ENCODE peak calls at places on chromosomes 3 and 15, in nine cellular contexts. One of them, this sample, is unnamed.

GRCh38 chr3:135706758-135707375 is 258.7 kb upstream of the PPP2R3A start:
- DNase-seq in fibroblast of lung: peak
- DNase-seq in CD4-positive, CD25-positive, alpha-beta regulatory T cell: no peak
- DNase-seq in CD4-positive, alpha-beta memory T cell: no peak
- DNase-seq in colonic mucosa: no peak
- DNase-seq in testis: peak
- DNase-seq in psoas muscle: no peak
- DNase-seq in AG04450: no peak
- DNase-seq in CD8-positive, alpha-beta T cell: no peak
- DNase-seq in this sample: no peak

GRCh38 chr3:137509354-137510045 is 254.6 kb upstream of the SOX14 start:
- DNase-seq in fibroblast of lung: no peak
- DNase-seq in CD4-positive, CD25-positive, alpha-beta regulatory T cell: no peak
- DNase-seq in CD4-positive, alpha-beta memory T cell: no peak
- DNase-seq in colonic mucosa: no peak
- DNase-seq in testis: no peak
- DNase-seq in psoas muscle: no peak
- DNase-seq in AG04450: no peak
- DNase-seq in CD8-positive, alpha-beta T cell: no peak
- DNase-seq in this sample: no peak

GRCh38 chr3:43858052-43858701 is 167.4 kb downstream of the ABHD5 start:
- DNase-seq in fibroblast of lung: no peak
- DNase-seq in CD4-positive, CD25-positive, alpha-beta regulatory T cell: no peak
- DNase-seq in CD4-positive, alpha-beta memory T cell: no peak
- DNase-seq in colonic mucosa: no peak
- DNase-seq in testis: no peak
- DNase-seq in psoas muscle: no peak
- DNase-seq in AG04450: peak
- DNase-seq in CD8-positive, alpha-beta T cell: no peak
- DNase-seq in this sample: no peak

GRCh38 chr3:52343946-52344600 is 28.0 kb downstream of the DNAH1 start:
- DNase-seq in fibroblast of lung: no peak
- DNase-seq in CD4-positive, CD25-positive, alpha-beta regulatory T cell: no peak
- DNase-seq in CD4-positive, alpha-beta memory T cell: no peak
- DNase-seq in colonic mucosa: no peak
- DNase-seq in testis: no peak
- DNase-seq in psoas muscle: no peak
- DNase-seq in AG04450: no peak
- DNase-seq in CD8-positive, alpha-beta T cell: no peak
- DNase-seq in this sample: no peak

GRCh38 chr3:195764961-195765706 is 44.4 kb downstream of the MUC20 start:
- DNase-seq in fibroblast of lung: no peak
- DNase-seq in CD4-positive, CD25-positive, alpha-beta regulatory T cell: no peak
- DNase-seq in CD4-positive, alpha-beta memory T cell: no peak
- DNase-seq in colonic mucosa: no peak
- DNase-seq in testis: no peak
- DNase-seq in psoas muscle: no peak
- DNase-seq in AG04450: no peak
- DNase-seq in CD8-positive, alpha-beta T cell: no peak
- DNase-seq in this sample: no peak

GRCh38 chr3:4449043-4449803 is 17.8 kb downstream of the SUMF1 start:
- DNase-seq in fibroblast of lung: no peak
- DNase-seq in CD4-positive, CD25-positive, alpha-beta regulatory T cell: no peak
- DNase-seq in CD4-positive, alpha-beta memory T cell: no peak
- DNase-seq in colonic mucosa: no peak
- DNase-seq in testis: no peak
- DNase-seq in psoas muscle: no peak
- DNase-seq in AG04450: no peak
- DNase-seq in CD8-positive, alpha-beta T cell: no peak
- DNase-seq in this sample: no peak

GRCh38 chr3:177452487-177452886 is 255.2 kb upstream of the TBL1XR1 start:
- DNase-seq in fibroblast of lung: peak
- DNase-seq in CD4-positive, CD25-positive, alpha-beta regulatory T cell: no peak
- DNase-seq in CD4-positive, alpha-beta memory T cell: no peak
- DNase-seq in colonic mucosa: no peak
- DNase-seq in testis: no peak
- DNase-seq in psoas muscle: no peak
- DNase-seq in AG04450: peak
- DNase-seq in CD8-positive, alpha-beta T cell: no peak
- DNase-seq in this sample: no peak

GRCh38 chr15:66237513-66238235 is 15.9 kb downstream of the MEGF11 start:
- DNase-seq in fibroblast of lung: no peak
- DNase-seq in CD4-positive, CD25-positive, alpha-beta regulatory T cell: no peak
- DNase-seq in CD4-positive, alpha-beta memory T cell: no peak
- DNase-seq in colonic mucosa: no peak
- DNase-seq in testis: no peak
- DNase-seq in psoas muscle: no peak
- DNase-seq in AG04450: no peak
- DNase-seq in CD8-positive, alpha-beta T cell: no peak
- DNase-seq in this sample: no peak

GRCh38 chr3:47847256-47847655 is 44.3 kb downstream of the DHX30 start:
- DNase-seq in fibroblast of lung: no peak
- DNase-seq in CD4-positive, CD25-positive, alpha-beta regulatory T cell: no peak
- DNase-seq in CD4-positive, alpha-beta memory T cell: no peak
- DNase-seq in colonic mucosa: no peak
- DNase-seq in testis: no peak
- DNase-seq in psoas muscle: no peak
- DNase-seq in AG04450: no peak
- DNase-seq in CD8-positive, alpha-beta T cell: no peak
- DNase-seq in this sample: no peak

GRCh38 chr3:47850062-47850802 is 47.3 kb downstream of the DHX30 start:
- DNase-seq in fibroblast of lung: no peak
- DNase-seq in CD4-positive, CD25-positive, alpha-beta regulatory T cell: no peak
- DNase-seq in CD4-positive, alpha-beta memory T cell: no peak
- DNase-seq in colonic mucosa: no peak
- DNase-seq in testis: no peak
- DNase-seq in psoas muscle: no peak
- DNase-seq in AG04450: peak
- DNase-seq in CD8-positive, alpha-beta T cell: no peak
- DNase-seq in this sample: no peak

GRCh38 chr3:47847801-47848518 is 45.0 kb downstream of the DHX30 start:
- DNase-seq in fibroblast of lung: no peak
- DNase-seq in CD4-positive, CD25-positive, alpha-beta regulatory T cell: no peak
- DNase-seq in CD4-positive, alpha-beta memory T cell: no peak
- DNase-seq in colonic mucosa: no peak
- DNase-seq in testis: no peak
- DNase-seq in psoas muscle: no peak
- DNase-seq in AG04450: no peak
- DNase-seq in CD8-positive, alpha-beta T cell: no peak
- DNase-seq in this sample: no peak

GRCh38 chr3:47849186-47850061 is 46.5 kb downstream of the DHX30 start:
- DNase-seq in fibroblast of lung: no peak
- DNase-seq in CD4-positive, CD25-positive, alpha-beta regulatory T cell: no peak
- DNase-seq in CD4-positive, alpha-beta memory T cell: no peak
- DNase-seq in colonic mucosa: no peak
- DNase-seq in testis: no peak
- DNase-seq in psoas muscle: no peak
- DNase-seq in AG04450: no peak
- DNase-seq in CD8-positive, alpha-beta T cell: no peak
- DNase-seq in this sample: no peak

GRCh38 chr3:47848599-47849117 is 45.7 kb downstream of the DHX30 start:
- DNase-seq in fibroblast of lung: no peak
- DNase-seq in CD4-positive, CD25-positive, alpha-beta regulatory T cell: no peak
- DNase-seq in CD4-positive, alpha-beta memory T cell: no peak
- DNase-seq in colonic mucosa: no peak
- DNase-seq in testis: no peak
- DNase-seq in psoas muscle: no peak
- DNase-seq in AG04450: no peak
- DNase-seq in CD8-positive, alpha-beta T cell: no peak
- DNase-seq in this sample: no peak
- H3K27ac ChIP-seq in fibroblast of lung: no peak
- H3K27ac ChIP-seq in CD4-positive, CD25-positive, alpha-beta regulatory T cell: no peak
- H3K27ac ChIP-seq in CD4-positive, alpha-beta memory T cell: no peak
- H3K27ac ChIP-seq in colonic mucosa: no peak
- H3K27ac ChIP-seq in testis: no peak
- H3K27ac ChIP-seq in psoas muscle: no peak
- H3K27ac ChIP-seq in AG04450: no peak
- H3K27ac ChIP-seq in CD8-positive, alpha-beta T cell: no peak
- H3K27ac ChIP-seq in this sample: no peak

GRCh38 chr3:142072851-142073250 is 76.5 kb downstream of the TFDP2 start:
- DNase-seq in fibroblast of lung: no peak
- DNase-seq in CD4-positive, CD25-positive, alpha-beta regulatory T cell: no peak
- DNase-seq in CD4-positive, alpha-beta memory T cell: no peak
- DNase-seq in colonic mucosa: peak
- DNase-seq in testis: no peak
- DNase-seq in psoas muscle: no peak
- DNase-seq in AG04450: no peak
- DNase-seq in CD8-positive, alpha-beta T cell: no peak
- DNase-seq in this sample: no peak

GRCh38 chr3:142077155-142077858 is 72.0 kb downstream of the TFDP2 start:
- DNase-seq in fibroblast of lung: no peak
- DNase-seq in CD4-positive, CD25-positive, alpha-beta regulatory T cell: no peak
- DNase-seq in CD4-positive, alpha-beta memory T cell: no peak
- DNase-seq in colonic mucosa: no peak
- DNase-seq in testis: no peak
- DNase-seq in psoas muscle: no peak
- DNase-seq in AG04450: no peak
- DNase-seq in CD8-positive, alpha-beta T cell: no peak
- DNase-seq in this sample: no peak

GRCh38 chr3:142081178-142081577 is 68.2 kb downstream of the TFDP2 start:
- DNase-seq in fibroblast of lung: no peak
- DNase-seq in CD4-positive, CD25-positive, alpha-beta regulatory T cell: no peak
- DNase-seq in CD4-positive, alpha-beta memory T cell: no peak
- DNase-seq in colonic mucosa: no peak
- DNase-seq in testis: no peak
- DNase-seq in psoas muscle: no peak
- DNase-seq in AG04450: no peak
- DNase-seq in CD8-positive, alpha-beta T cell: no peak
- DNase-seq in this sample: no peak

GRCh38 chr3:142077859-142078500 is 71.4 kb downstream of the TFDP2 start:
- DNase-seq in fibroblast of lung: no peak
- DNase-seq in CD4-positive, CD25-positive, alpha-beta regulatory T cell: no peak
- DNase-seq in CD4-positive, alpha-beta memory T cell: no peak
- DNase-seq in colonic mucosa: no peak
- DNase-seq in testis: no peak
- DNase-seq in psoas muscle: no peak
- DNase-seq in AG04450: no peak
- DNase-seq in CD8-positive, alpha-beta T cell: no peak
- DNase-seq in this sample: no peak
- H3K4me3 ChIP-seq in fibroblast of lung: no peak
- H3K4me3 ChIP-seq in CD4-positive, CD25-positive, alpha-beta regulatory T cell: no peak
- H3K4me3 ChIP-seq in CD4-positive, alpha-beta memory T cell: no peak
- H3K4me3 ChIP-seq in colonic mucosa: no peak
- H3K4me3 ChIP-seq in testis: no peak
- H3K4me3 ChIP-seq in psoas muscle: no peak
- H3K4me3 ChIP-seq in AG04450: no peak
- H3K4me3 ChIP-seq in CD8-positive, alpha-beta T cell: no peak
- H3K4me3 ChIP-seq in this sample: no peak

GRCh38 chr15:41561104-41561776 is 2.2 kb downstream of the TYRO3 start:
- DNase-seq in fibroblast of lung: no peak
- DNase-seq in CD4-positive, CD25-positive, alpha-beta regulatory T cell: no peak
- DNase-seq in CD4-positive, alpha-beta memory T cell: no peak
- DNase-seq in colonic mucosa: no peak
- DNase-seq in testis: no peak
- DNase-seq in psoas muscle: no peak
- DNase-seq in AG04450: no peak
- DNase-seq in CD8-positive, alpha-beta T cell: no peak
- DNase-seq in this sample: no peak

GRCh38 chr15:41557673-41558399 is 1.2 kb upstream of the TYRO3 start:
- DNase-seq in fibroblast of lung: peak
- DNase-seq in CD4-positive, CD25-positive, alpha-beta regulatory T cell: peak
- DNase-seq in CD4-positive, alpha-beta memory T cell: peak
- DNase-seq in colonic mucosa: peak
- DNase-seq in testis: peak
- DNase-seq in psoas muscle: peak
- DNase-seq in AG04450: peak
- DNase-seq in CD8-positive, alpha-beta T cell: peak
- DNase-seq in this sample: peak

GRCh38 chr15:41559489-41560177 is 621 bp downstream of the TYRO3 start:
- DNase-seq in fibroblast of lung: no peak
- DNase-seq in CD4-positive, CD25-positive, alpha-beta regulatory T cell: no peak
- DNase-seq in CD4-positive, alpha-beta memory T cell: no peak
- DNase-seq in colonic mucosa: peak
- DNase-seq in testis: peak
- DNase-seq in psoas muscle: no peak
- DNase-seq in AG04450: no peak
- DNase-seq in CD8-positive, alpha-beta T cell: no peak
- DNase-seq in this sample: peak

GRCh38 chr15:41558400-41559238 is at the start of gene TYRO3:
- DNase-seq in fibroblast of lung: peak
- DNase-seq in CD4-positive, CD25-positive, alpha-beta regulatory T cell: peak
- DNase-seq in CD4-positive, alpha-beta memory T cell: peak
- DNase-seq in colonic mucosa: peak
- DNase-seq in testis: peak
- DNase-seq in psoas muscle: peak
- DNase-seq in AG04450: no peak
- DNase-seq in CD8-positive, alpha-beta T cell: peak
- DNase-seq in this sample: peak

DNA sequence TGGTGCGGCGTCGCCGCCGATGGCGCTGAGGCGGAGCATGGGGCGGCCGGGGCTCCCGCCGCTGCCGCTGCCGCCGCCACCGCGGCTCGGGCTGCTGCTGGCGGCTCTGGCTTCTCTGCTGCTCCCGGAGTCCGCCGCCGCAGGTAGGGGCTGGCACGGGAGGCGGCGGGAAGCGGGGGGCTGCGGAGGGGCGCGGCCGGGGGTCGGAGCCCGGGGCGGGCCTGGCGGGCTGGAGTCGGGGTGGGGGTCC is 152 bp downstream of the TYRO3 start:
- DNase-seq in fibroblast of lung: no peak
- DNase-seq in CD4-positive, CD25-positive, alpha-beta regulatory T cell: no peak
- DNase-seq in CD4-positive, alpha-beta memory T cell: no peak
- DNase-seq in colonic mucosa: no peak
- DNase-seq in testis: no peak
- DNase-seq in psoas muscle: no peak
- DNase-seq in AG04450: no peak
- DNase-seq in CD8-positive, alpha-beta T cell: no peak
- DNase-seq in this sample: no peak
- H3K27ac ChIP-seq in fibroblast of lung: no peak
- H3K27ac ChIP-seq in CD4-positive, CD25-positive, alpha-beta regulatory T cell: no peak
- H3K27ac ChIP-seq in CD4-positive, alpha-beta memory T cell: no peak
- H3K27ac ChIP-seq in colonic mucosa: no peak
- H3K27ac ChIP-seq in testis: peak
- H3K27ac ChIP-seq in psoas muscle: no peak
- H3K27ac ChIP-seq in AG04450: no peak
- H3K27ac ChIP-seq in CD8-positive, alpha-beta T cell: no peak
- H3K27ac ChIP-seq in this sample: peak

GRCh38 chr3:101938262-101938847 is 89.0 kb downstream of the NFKBIZ start:
- DNase-seq in fibroblast of lung: no peak
- DNase-seq in CD4-positive, CD25-positive, alpha-beta regulatory T cell: no peak
- DNase-seq in CD4-positive, alpha-beta memory T cell: no peak
- DNase-seq in colonic mucosa: no peak
- DNase-seq in testis: no peak
- DNase-seq in psoas muscle: no peak
- DNase-seq in AG04450: no peak
- DNase-seq in CD8-positive, alpha-beta T cell: no peak
- DNase-seq in this sample: no peak

GRCh38 chr3:101941253-101942039 is 92.1 kb downstream of the NFKBIZ start:
- DNase-seq in fibroblast of lung: peak
- DNase-seq in CD4-positive, CD25-positive, alpha-beta regulatory T cell: no peak
- DNase-seq in CD4-positive, alpha-beta memory T cell: no peak
- DNase-seq in colonic mucosa: no peak
- DNase-seq in testis: no peak
- DNase-seq in psoas muscle: no peak
- DNase-seq in AG04450: no peak
- DNase-seq in CD8-positive, alpha-beta T cell: no peak
- DNase-seq in this sample: no peak

GRCh38 chr3:101940521-101940992 is 91.2 kb downstream of the NFKBIZ start:
- DNase-seq in fibroblast of lung: peak
- DNase-seq in CD4-positive, CD25-positive, alpha-beta regulatory T cell: no peak
- DNase-seq in CD4-positive, alpha-beta memory T cell: no peak
- DNase-seq in colonic mucosa: no peak
- DNase-seq in testis: peak
- DNase-seq in psoas muscle: peak
- DNase-seq in AG04450: peak
- DNase-seq in CD8-positive, alpha-beta T cell: no peak
- DNase-seq in this sample: peak

GRCh38 chr3:101936419-101937331 is 87.4 kb downstream of the NFKBIZ start:
- DNase-seq in fibroblast of lung: peak
- DNase-seq in CD4-positive, CD25-positive, alpha-beta regulatory T cell: no peak
- DNase-seq in CD4-positive, alpha-beta memory T cell: peak
- DNase-seq in colonic mucosa: no peak
- DNase-seq in testis: no peak
- DNase-seq in psoas muscle: no peak
- DNase-seq in AG04450: peak
- DNase-seq in CD8-positive, alpha-beta T cell: peak
- DNase-seq in this sample: no peak

DNA sequence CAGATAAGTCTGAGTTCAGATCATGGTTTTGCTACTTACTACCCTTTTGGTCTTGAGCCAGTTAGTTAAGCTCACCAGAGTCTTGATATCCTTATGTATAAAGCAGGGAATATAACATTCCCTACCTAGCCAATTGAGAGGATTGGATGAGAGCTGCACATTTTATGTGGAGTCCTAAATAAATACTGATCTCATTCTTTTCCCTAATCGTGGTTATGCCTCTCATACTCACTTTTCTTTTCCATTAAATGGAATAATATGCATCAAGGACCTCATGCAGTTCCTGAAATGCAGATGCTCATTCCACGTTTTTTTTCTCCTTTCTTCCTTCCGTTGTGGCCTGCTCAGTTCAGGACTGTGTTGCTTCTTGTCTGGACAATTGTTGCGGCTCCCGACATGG is 90.1 kb downstream of the NFKBIZ start:
- DNase-seq in fibroblast of lung: peak
- DNase-seq in CD4-positive, CD25-positive, alpha-beta regulatory T cell: no peak
- DNase-seq in CD4-positive, alpha-beta memory T cell: no peak
- DNase-seq in colonic mucosa: no peak
- DNase-seq in testis: no peak
- DNase-seq in psoas muscle: no peak
- DNase-seq in AG04450: no peak
- DNase-seq in CD8-positive, alpha-beta T cell: no peak
- DNase-seq in this sample: no peak
- H3K4me3 ChIP-seq in fibroblast of lung: no peak
- H3K4me3 ChIP-seq in CD4-positive, CD25-positive, alpha-beta regulatory T cell: no peak
- H3K4me3 ChIP-seq in CD4-positive, alpha-beta memory T cell: no peak
- H3K4me3 ChIP-seq in colonic mucosa: no peak
- H3K4me3 ChIP-seq in testis: no peak
- H3K4me3 ChIP-seq in psoas muscle: no peak
- H3K4me3 ChIP-seq in AG04450: no peak
- H3K4me3 ChIP-seq in CD8-positive, alpha-beta T cell: no peak
- H3K4me3 ChIP-seq in this sample: no peak

This sample was measured in right cardiac atrium.